ENCODE peak calls at places on chromosomes 4 and X, in nine cellular contexts. X is fibroblast of lung, Z is mammary epithelial cell, O is SK-N-SH, M is PC-3, V is GM12878, E is HepG2, J is endodermal cell, A is IMR-90. P is an unnamed sample.

GRCh38 chrX:133444952-133445831 is 29.9 kb upstream of the GPC4 start:
- DNase-seq in X (peak; percentile 27), Z (peak; percentile 52), O (no peak), M (peak; percentile 61), V (no peak), E (no peak), J (peak; percentile 83), A (no peak), P (peak; percentile 34)

GRCh38 chrX:116823677-116824076 is 360.9 kb upstream of the CT83 start:
- DNase-seq in X (no peak), Z (no peak), O (no peak), M (no peak), V (no peak), E (no peak), J (no peak), A (no peak), P (no peak)

GRCh38 chrX:130523460-130524394 is 121.9 kb downstream of the RBMX2 start:
- DNase-seq in X (peak; percentile 1), Z (no peak), O (peak; percentile 80), M (peak; percentile 16), V (no peak), E (no peak), J (peak; percentile 80), A (no peak), P (peak; percentile 36)

GRCh38 chr4:25925486-25926201 is 11.6 kb downstream of the SMIM20 start:
- DNase-seq in X (peak; percentile 63), Z (peak; percentile 20), O (peak; percentile 64), M (peak; percentile 46), V (no peak), E (peak; percentile 36), J (peak; percentile 83), A (peak; percentile 45), P (peak; percentile 47)

GRCh38 chr4:129804458-129804981 is 708.6 kb downstream of the C4orf33 start:
- DNase-seq in X (no peak), Z (no peak), O (no peak), M (no peak), V (no peak), E (no peak), J (no peak), A (no peak), P (no peak)

GRCh38 chr4:37615720-37616063 is 70.5 kb downstream of the RELL1 start:
- DNase-seq in X (no peak), Z (no peak), O (no peak), M (no peak), V (no peak), E (no peak), J (no peak), A (no peak), P (no peak)

GRCh38 chr4:76882630-76883029 is 15.3 kb downstream of the SOWAHB start:
- DNase-seq in X (no peak), Z (peak; percentile 39), O (no peak), M (no peak), V (no peak), E (no peak), J (no peak), A (no peak), P (no peak)

GRCh38 chr4:8705161-8706145 is 112.9 kb downstream of the CPZ start:
- DNase-seq in X (no peak), Z (no peak), O (no peak), M (no peak), V (no peak), E (no peak), J (peak; percentile 65), A (no peak), P (no peak)

GRCh38 chrX:130909469-130910136 is 6.6 kb upstream of the ENOX2 start:
- DNase-seq in X (no peak), Z (no peak), O (no peak), M (no peak), V (no peak), E (no peak), J (no peak), A (no peak), P (no peak)

GRCh38 chrX:155857561-155857960 is 23.6 kb upstream of the VAMP7 start:
- DNase-seq in X (peak; percentile 9), Z (no peak), O (peak; percentile 9), M (peak; percentile 20), V (no peak), E (no peak), J (peak; percentile 51), A (no peak), P (no peak)

GRCh38 chrX:70421618-70422017 is 1.5 kb upstream of the GDPD2 start:
- DNase-seq in X (no peak), Z (no peak), O (no peak), M (no peak), V (no peak), E (no peak), J (peak; percentile 67), A (no peak), P (no peak)

GRCh38 chrX:70423937-70424336 is 823 bp downstream of the GDPD2 start:
- DNase-seq in X (no peak), Z (no peak), O (no peak), M (no peak), V (no peak), E (no peak), J (no peak), A (no peak), P (peak; percentile 33)

GRCh38 chrX:70424801-70425200 is 1.7 kb downstream of the GDPD2 start:
- DNase-seq in X (no peak), Z (no peak), O (no peak), M (no peak), V (no peak), E (no peak), J (no peak), A (no peak), P (no peak)

GRCh38 chrX:70426286-70427278 is 3.5 kb downstream of the GDPD2 start:
- DNase-seq in X (no peak), Z (no peak), O (no peak), M (no peak), V (no peak), E (no peak), J (no peak), A (no peak), P (no peak)

GRCh38 chrX:70422886-70423336 is at the start of gene GDPD2:
- DNase-seq in X (peak; percentile 12), Z (no peak), O (peak; percentile 46), M (peak; percentile 54), V (no peak), E (peak; percentile 50), J (peak; percentile 90), A (no peak), P (peak; percentile 37)
- TF ChIP-seq CTCF in X (no peak), Z (no peak), O (peak; percentile 28), M (peak; percentile 63), V (peak; percentile 7), E (peak; percentile 74), J (peak; percentile 64), A (no peak), P (no peak)

GRCh38 chrX:40012039-40012799 is 85.5 kb downstream of the BCOR start:
- DNase-seq in X (peak; percentile 82), Z (no peak), O (no peak), M (peak; percentile 70), V (no peak), E (peak; percentile 63), J (peak; percentile 76), A (peak; percentile 71), P (peak; percentile 47)
- H3K9ac ChIP-seq in X (peak overlapping the region; percentile 24), Z (no peak overlapping the region), O (no peak overlapping the region), M (peak overlapping the region; percentile 90), V (no peak overlapping the region), E (peak overlapping the region; percentile 86), J (no peak overlapping the region), A (no peak overlapping the region), P (peak overlapping the region; percentile 79)

DNA sequence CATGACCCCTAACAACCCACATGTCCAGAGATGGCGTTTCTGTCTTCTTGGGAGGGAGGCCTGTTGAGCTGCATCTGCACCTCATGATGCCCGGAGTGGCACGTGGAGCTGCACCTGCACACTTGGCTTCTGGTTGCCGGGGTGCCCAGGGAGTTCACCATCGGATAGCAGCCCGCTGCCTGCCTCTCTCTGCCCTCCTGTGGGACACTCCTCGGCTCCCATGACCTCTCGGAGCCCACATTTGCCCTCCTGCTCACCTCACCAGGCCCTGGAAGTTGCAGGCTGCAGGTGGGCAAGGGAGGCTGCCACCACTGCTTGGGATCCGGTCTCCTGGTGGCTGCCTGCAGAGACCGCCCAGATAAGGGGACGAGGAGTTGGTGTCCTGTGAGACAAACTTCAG is 74.1 kb downstream of the TRAPPC11 start:
- DNase-seq in X (no peak), Z (no peak), O (no peak), M (no peak), V (no peak), E (no peak), J (no peak), A (no peak), P (no peak)
- H3K27ac ChIP-seq in X (no peak overlapping the region), Z (no peak overlapping the region), O (no peak overlapping the region), M (no peak overlapping the region), V (no peak overlapping the region), E (no peak overlapping the region), J (no peak overlapping the region), A (no peak overlapping the region), P (no peak overlapping the region)

DNA sequence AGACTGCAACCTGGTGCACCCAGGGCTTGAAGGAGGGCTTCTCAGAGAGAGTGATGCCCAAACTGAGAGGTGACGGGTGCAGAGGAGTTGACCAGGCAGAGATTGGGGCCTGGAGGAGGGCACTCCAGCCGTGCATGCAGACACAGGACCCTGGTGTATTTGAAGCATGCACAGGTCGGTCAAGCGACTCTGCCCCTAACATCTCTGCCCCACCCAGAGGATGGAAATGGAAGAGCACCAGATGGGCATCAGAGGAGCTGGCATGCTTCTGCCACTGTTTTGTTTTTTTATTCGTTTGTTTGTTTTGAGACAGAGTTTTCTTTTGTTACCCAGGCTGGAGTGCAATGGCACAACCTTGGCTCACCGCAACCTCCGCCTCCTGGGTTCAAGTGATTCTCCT is 320.9 kb downstream of the EVC2 start:
- DNase-seq in X (no peak), Z (no peak), O (no peak), M (peak; percentile 8), V (no peak), E (no peak), J (peak; percentile 53), A (no peak), P (no peak)
- TF ChIP-seq CTCF in X (no peak), Z (no peak), O (no peak), M (peak; percentile 40), V (no peak), E (no peak), J (peak; percentile 51), A (no peak), P (no peak)

DNA sequence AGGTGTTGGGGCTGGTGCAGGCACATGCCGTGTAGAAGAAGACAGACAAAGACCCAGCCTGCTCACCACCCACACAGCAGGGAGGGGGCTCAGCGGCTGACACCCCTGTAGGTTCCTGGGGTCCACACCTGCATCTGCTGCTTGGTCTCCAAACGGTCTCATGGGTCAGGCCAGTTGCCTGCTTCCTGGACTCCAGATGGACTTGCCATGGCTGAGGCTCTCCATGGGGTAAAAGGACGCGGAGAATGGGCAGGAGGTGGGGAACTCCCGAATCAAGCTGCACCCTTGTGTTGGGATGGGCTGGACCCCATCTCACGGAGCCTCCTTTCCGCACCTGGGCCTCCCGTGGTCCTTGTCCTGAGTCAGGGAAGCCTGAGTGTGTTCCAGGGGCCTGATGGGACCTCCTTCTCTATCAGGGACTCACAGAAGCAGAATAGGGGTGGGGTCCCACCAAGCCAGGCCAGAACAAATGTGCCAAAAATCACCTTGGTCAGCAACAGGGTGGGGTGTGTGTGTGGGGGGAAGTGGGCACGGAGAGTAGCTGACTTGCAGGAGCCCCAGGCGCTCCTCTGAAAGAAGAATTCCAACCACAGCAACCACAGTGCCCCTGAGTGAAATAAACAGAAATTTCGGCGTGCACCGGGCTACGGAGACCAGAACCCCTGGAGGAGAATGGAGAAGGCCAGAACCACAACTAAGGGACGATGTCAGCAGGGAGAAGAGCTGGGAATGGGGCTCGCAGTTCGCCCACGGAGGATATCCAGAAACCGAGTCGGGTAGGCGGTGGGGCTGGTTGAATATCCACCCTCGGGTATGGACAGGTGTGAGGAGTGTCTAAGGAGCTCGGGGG is 11.8 kb upstream of the ASMTL start:
- DNase-seq in X (no peak), Z (no peak), O (no peak), M (no peak), V (no peak), E (no peak), J (no peak), A (no peak), P (no peak)
- H3K9ac ChIP-seq in X (no peak overlapping the region), Z (no peak overlapping the region), O (no peak overlapping the region), M (no peak overlapping the region), V (no peak overlapping the region), E (no peak overlapping the region), J (no peak overlapping the region), A (no peak overlapping the region), P (no peak overlapping the region)

P was measured in colonic mucosa.